ENCODE peak calls at places on chromosome 10, in ten cellular contexts. M is C1 segment of cervical spinal cord; V is sciatic nerve; L is hypothalamus; O is AG10803; J is stimulated activated CD4-positive, alpha-beta T cell treated with anti-CD3 and anti-CD28 coated beads, Interleukin-1b, Interleukin-23, amount 100 ng/mL, for 4 hours; E is NCI-H2081; Z is ovary; C is GM23248; X is transverse colon. I is an unnamed sample.

GRCh38 chr10:23120001-23120934 is 24.9 kb downstream of the MSRB2 start:
- DNase-seq in M (peak), V (no peak), L (peak), O (no peak), J (no peak), E (no peak), Z (no peak), C (no peak), X (no peak), I (no peak)

GRCh38 chr10:71366710-71367109 is 30.0 kb upstream of the CDH23 start:
- DNase-seq in M (no peak), V (no peak), L (no peak), O (no peak), J (no peak), E (no peak), Z (no peak), C (peak), X (no peak), I (no peak)

GRCh38 chr10:133358920-133359300 is 1.1 kb upstream of the FUOM start:
- DNase-seq in M (no peak), V (no peak), L (no peak), O (no peak), J (no peak), E (no peak), Z (no peak), C (no peak), X (no peak), I (no peak)

GRCh38 chr10:62303922-62304321 is 35.3 kb upstream of the RTKN2 start:
- DNase-seq in M (no peak), V (no peak), L (no peak), O (no peak), J (no peak), E (no peak), Z (no peak), C (no peak), X (no peak), I (no peak)

GRCh38 chr10:45470098-45471012 is 96.3 kb downstream of the ALOX5 start:
- DNase-seq in M (peak), V (no peak), L (peak), O (peak), J (peak), E (no peak), Z (no peak), C (peak), X (peak), I (no peak)

GRCh38 chr10:81093056-81093455 is 555.4 kb downstream of the SH2D4B start:
- DNase-seq in M (no peak), V (no peak), L (no peak), O (no peak), J (no peak), E (no peak), Z (no peak), C (no peak), X (no peak), I (no peak)

GRCh38 chr10:51029172-51029641 is 45.1 kb upstream of the PRKG1 start:
- DNase-seq in M (no peak), V (no peak), L (no peak), O (peak), J (no peak), E (no peak), Z (no peak), C (peak), X (no peak), I (no peak)

GRCh38 chr10:34746094-34746493 is 69.0 kb downstream of the PARD3 start:
- DNase-seq in M (no peak), V (no peak), L (no peak), O (no peak), J (no peak), E (no peak), Z (no peak), C (no peak), X (no peak), I (no peak)

GRCh38 chr10:86870679-86871078 is 86.7 kb downstream of the MMRN2 start:
- DNase-seq in M (no peak), V (no peak), L (no peak), O (no peak), J (no peak), E (no peak), Z (no peak), C (no peak), X (no peak), I (no peak)

GRCh38 chr10:131425752-131426529 is 114.4 kb upstream of the TCERG1L start:
- DNase-seq in M (no peak), V (no peak), L (no peak), O (no peak), J (no peak), E (no peak), Z (peak), C (no peak), X (no peak), I (no peak)

GRCh38 chr10:78784454-78785414 is 284.0 kb upstream of the ZMIZ1 start:
- DNase-seq in M (peak), V (peak), L (no peak), O (peak), J (no peak), E (no peak), Z (no peak), C (no peak), X (no peak), I (no peak)

GRCh38 chr10:34627331-34627730 is 187.8 kb downstream of the PARD3 start:
- DNase-seq in M (no peak), V (no peak), L (no peak), O (no peak), J (no peak), E (no peak), Z (no peak), C (no peak), X (no peak), I (no peak)

GRCh38 chr10:102409604-102410426 is 8.8 kb downstream of the PSD start:
- DNase-seq in M (no peak), V (no peak), L (peak), O (no peak), J (no peak), E (no peak), Z (no peak), C (peak), X (no peak), I (no peak)

GRCh38 chr10:117241541-117242462 is 888 bp downstream of the SLC18A2 start:
- DNase-seq in M (no peak), V (no peak), L (no peak), O (peak), J (no peak), E (no peak), Z (peak), C (peak), X (no peak), I (peak)

I was measured in kidney glomerular epithelial cell.